ENCODE peak calls at places on chromosomes 12 and 14, in six cellular contexts. J is colonic mucosa, B is lung, Y is GM12878, Q is brain microvascular endothelial cell, O is spleen. T is an unnamed sample.

GRCh38 chr14:20667957-20668356 is 16.4 kb upstream of the RNASE4 start:
- DNase-seq in Y (peak), O (no peak), B (no peak), Q (no peak), J (no peak), T (no peak)

GRCh38 chr12:120119395-120119973 is 2.9 kb upstream of the RAB35 start:
- DNase-seq in B (no peak), J (no peak), O (no peak), Y (peak), Q (no peak), T (no peak)

GRCh38 chr14:66379116-66379515 is 107.1 kb upstream of the CCDC196 start:
- DNase-seq in Y (no peak), J (no peak), Q (no peak), O (no peak), B (no peak), T (no peak)

GRCh38 chr12:21502164-21502496 is 541 bp downstream of the GOLT1B start:
- DNase-seq in O (no peak), Y (peak), B (no peak), J (peak), Q (peak), T (peak)

GRCh38 chr12:62794218-62794583 is 140.7 kb downstream of the PPM1H start:
- DNase-seq in O (no peak), J (no peak), Q (no peak), Y (no peak), B (no peak), T (no peak)

GRCh38 chr14:29926701-29927595 is 699 bp downstream of the PRKD1 start:
- DNase-seq in Y (no peak), B (peak), O (peak), J (peak), Q (peak), T (peak)

GRCh38 chr14:65229431-65230286 is 127.3 kb upstream of the MAX start:
- DNase-seq in O (peak), Y (no peak), J (peak), B (no peak), Q (no peak), T (peak)

GRCh38 chr12:28578833-28579252 is 388.6 kb downstream of the CCDC91 start:
- DNase-seq in Q (no peak), B (no peak), J (no peak), O (no peak), Y (no peak), T (peak)

GRCh38 chr12:132665794-132666193 is 21.3 kb downstream of the POLE start:
- DNase-seq in Y (no peak), B (no peak), O (no peak), Q (no peak), J (no peak), T (no peak)

GRCh38 chr12:21656931-21657335 is 709 bp downstream of the LDHB start:
- DNase-seq in Q (peak), O (peak), Y (no peak), B (no peak), J (peak), T (peak)

GRCh38 chr12:54968181-54968730 is 16.3 kb downstream of the TESPA1 start:
- DNase-seq in O (no peak), J (no peak), B (no peak), Q (no peak), Y (no peak), T (no peak)

GRCh38 chr12:128316981-128317526 is 50.1 kb downstream of the TMEM132C start:
- DNase-seq in B (no peak), J (no peak), O (no peak), Y (no peak), Q (no peak), T (no peak)

GRCh38 chr12:104213952-104214351 is 1.6 kb upstream of the TXNRD1 start:
- DNase-seq in Q (peak), Y (no peak), B (no peak), J (no peak), O (no peak), T (no peak)

GRCh38 chr12:93847517-93848452 is 170.6 kb downstream of the CRADD start:
- DNase-seq in J (no peak), Y (peak), Q (no peak), B (no peak), O (no peak), T (no peak)
- H3K27ac ChIP-seq in J (no peak), Y (peak), Q (no peak), B (peak), O (peak), T (no peak)

DNA sequence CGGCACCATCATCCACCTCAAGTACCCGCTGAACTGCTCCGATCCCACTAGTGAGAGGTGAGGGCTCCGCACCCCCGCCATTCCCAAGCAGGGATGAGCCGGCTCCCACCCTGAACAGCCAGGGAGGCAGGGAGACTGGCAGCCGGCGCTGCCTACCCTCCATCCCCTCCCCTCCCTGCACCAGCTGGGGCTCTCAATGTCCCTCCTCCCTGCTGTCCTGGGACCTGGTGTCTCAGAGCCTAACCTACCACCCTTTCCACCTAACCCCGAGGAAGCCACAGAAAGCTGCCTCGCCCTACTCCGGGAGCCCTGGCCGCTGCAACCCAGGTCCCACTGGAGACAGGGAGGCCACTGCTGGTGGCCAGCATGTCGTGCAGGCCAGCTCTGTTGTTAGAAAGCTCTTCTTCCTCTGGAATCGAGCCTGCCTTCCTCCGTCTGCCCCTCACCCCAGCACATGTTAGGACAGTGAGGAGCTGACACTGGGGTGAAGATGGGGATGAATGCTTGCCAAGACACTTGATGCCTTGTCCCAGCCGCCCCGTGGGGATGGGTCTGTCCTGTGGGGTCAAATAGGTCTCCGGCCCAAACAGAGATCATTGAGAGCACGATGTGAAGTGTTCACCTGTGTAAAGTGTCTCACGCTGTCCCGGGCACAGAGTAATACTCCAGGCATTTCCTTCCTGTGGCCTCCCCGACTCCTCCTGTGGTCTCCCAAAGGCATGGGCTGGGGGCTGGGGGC is 1.1 kb downstream of the PTPN6 start:
- DNase-seq in B (no peak), Q (no peak), J (no peak), Y (no peak), O (peak), T (no peak)
- H3K4me3 ChIP-seq in B (peak), Q (no peak), J (peak), Y (peak), O (peak), T (no peak)

GRCh38 chr12:43728117-43728516 is 30.5 kb downstream of the PUS7L start:
- DNase-seq in Y (no peak), Q (no peak), O (no peak), J (no peak), B (no peak), T (no peak)
- TF ChIP-seq CTCF in Y (no peak), Q (no peak), O (no peak), J (no peak), B (no peak), T (peak)

DNA sequence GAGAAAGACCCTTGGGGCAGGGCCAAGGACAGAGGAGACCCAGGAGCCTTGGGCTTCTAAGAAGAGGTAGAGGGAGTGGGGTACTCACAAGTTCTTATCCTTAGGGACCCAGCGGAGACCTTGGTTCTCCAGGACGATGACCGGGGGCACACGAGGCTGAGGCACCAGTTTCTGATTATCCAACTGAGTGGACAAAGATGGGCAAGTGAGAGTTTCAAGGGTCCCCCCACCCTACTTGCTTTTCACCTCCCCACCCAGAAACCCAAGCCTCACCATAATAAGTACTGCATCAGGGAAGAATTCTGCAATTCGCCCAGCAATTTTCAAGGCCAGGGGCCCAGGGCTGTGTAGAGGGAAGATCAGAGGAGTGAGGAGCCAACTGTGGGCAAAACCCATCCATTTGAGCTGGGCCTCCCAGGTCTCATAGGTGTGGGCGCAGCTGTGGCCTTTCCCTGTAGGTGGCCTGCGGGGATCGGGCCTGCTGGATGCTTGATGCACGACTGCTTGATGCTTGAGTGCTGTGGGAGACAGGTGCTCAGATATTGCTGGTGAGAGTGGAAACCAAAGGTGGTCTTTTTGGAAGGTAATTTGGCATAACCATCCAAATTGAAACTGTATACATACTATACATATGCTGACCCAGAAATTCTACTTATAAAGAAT is 2.0 kb downstream of the EMC9 start:
- DNase-seq in B (no peak), Q (no peak), O (peak), J (no peak), Y (no peak), T (no peak)
- H3K27ac ChIP-seq in B (no peak), Q (no peak), O (peak), J (peak), Y (peak), T (no peak)

GRCh38 chr12:56631790-56632700 is 1.9 kb upstream of the BAZ2A start:
- DNase-seq in Y (no peak), J (peak), O (peak), B (peak), Q (peak), T (peak)
- H3K4me3 ChIP-seq in Y (peak), J (peak), O (peak), B (no peak), Q (peak), T (peak)

GRCh38 chr12:105721915-105722314 is 391.4 kb downstream of the C12orf75 start:
- DNase-seq in Q (no peak), O (no peak), J (no peak), Y (no peak), B (no peak), T (no peak)

GRCh38 chr12:105721051-105721825 is 390.7 kb downstream of the C12orf75 start:
- DNase-seq in B (no peak), Y (peak), J (no peak), Q (no peak), O (no peak), T (no peak)

GRCh38 chr12:105723534-105723933 is 393.0 kb downstream of the C12orf75 start:
- DNase-seq in O (no peak), Q (no peak), J (no peak), B (no peak), Y (no peak), T (no peak)

GRCh38 chr12:105724651-105725050 is 394.2 kb downstream of the C12orf75 start:
- DNase-seq in O (no peak), Y (no peak), J (no peak), Q (no peak), B (no peak), T (peak)

GRCh38 chr12:105723066-105723465 is 392.6 kb downstream of the C12orf75 start:
- DNase-seq in Y (no peak), O (no peak), B (no peak), J (no peak), Q (no peak), T (no peak)
- TF ChIP-seq CTCF in Y (no peak), O (no peak), B (no peak), J (no peak), Q (no peak), T (no peak)

GRCh38 chr14:85233756-85234545 is 296.0 kb upstream of the FLRT2 start:
- DNase-seq in J (no peak), Q (peak), Y (no peak), B (no peak), O (no peak), T (peak)

GRCh38 chr14:85235868-85236267 is 294.1 kb upstream of the FLRT2 start:
- DNase-seq in J (no peak), Q (no peak), Y (no peak), B (no peak), O (no peak), T (no peak)

GRCh38 chr14:85234626-85235025 is 295.3 kb upstream of the FLRT2 start:
- DNase-seq in B (no peak), J (no peak), O (no peak), Q (no peak), Y (no peak), T (no peak)
- H3K27ac ChIP-seq in B (no peak), J (no peak), O (no peak), Q (no peak), Y (no peak), T (no peak)

GRCh38 chr12:1531160-1531653 is 63.2 kb downstream of the FBXL14 start:
- DNase-seq in J (no peak), Y (no peak), Q (no peak), O (no peak), B (no peak), T (no peak)

GRCh38 chr12:1529228-1529861 is 65.0 kb downstream of the FBXL14 start:
- DNase-seq in J (no peak), O (no peak), Y (no peak), B (no peak), Q (no peak), T (no peak)

GRCh38 chr12:1530592-1531159 is 63.7 kb downstream of the FBXL14 start:
- DNase-seq in Q (no peak), O (no peak), J (no peak), B (no peak), Y (no peak), T (no peak)

GRCh38 chr12:1528791-1529190 is 65.6 kb downstream of the FBXL14 start:
- DNase-seq in Y (no peak), B (no peak), O (no peak), J (no peak), Q (no peak), T (no peak)

GRCh38 chr12:1529862-1530591 is 64.4 kb downstream of the FBXL14 start:
- DNase-seq in B (no peak), O (no peak), J (no peak), Y (no peak), Q (no peak), T (no peak)
- H3K4me3 ChIP-seq in B (peak), O (peak), J (peak), Y (peak), Q (peak), T (peak)

GRCh38 chr12:5912437-5913334 is 32.4 kb downstream of the ANO2 start:
- DNase-seq in O (no peak), Y (no peak), B (peak), J (no peak), Q (no peak), T (peak)
- TF ChIP-seq CTCF in O (no peak), Y (peak), B (no peak), J (no peak), Q (peak), T (peak)